ENCODE peak calls at places on chromosomes 7 and 10, in nine cellular contexts. R is OCI-LY7, A is mammary epithelial cell, G is IMR-90, W is GM23248, F is PC-3, L is MM.1S, V is mesenchymal stem cell, B is A549. T is an unnamed sample.

GRCh38 chr10:17353568-17353967 is 100.8 kb downstream of the ST8SIA6 start:
- DNase-seq in A (peak; percentile 79), R (no peak), L (no peak), V (no peak), B (no peak), G (peak; percentile 6), F (peak; percentile 81), W (peak; percentile 41), T (no peak)

GRCh38 chr10:27822286-27822685 is 76.7 kb upstream of the MKX start:
- DNase-seq in F (no peak), B (no peak), W (peak; percentile 53), L (no peak), G (peak; percentile 58), A (no peak), R (no peak), V (no peak), T (peak; percentile 74)

GRCh38 chr7:133611955-133612354 is 359.1 kb downstream of the EXOC4 start:
- DNase-seq in L (no peak), W (no peak), B (no peak), R (no peak), G (no peak), A (no peak), F (no peak), V (no peak), T (no peak)

GRCh38 chr7:35495377-35495776 is 199.6 kb downstream of the HERPUD2 start:
- DNase-seq in A (no peak), R (no peak), B (no peak), W (no peak), G (no peak), L (no peak), F (no peak), V (no peak), T (no peak)

GRCh38 chr10:79088176-79088575 is 19.4 kb downstream of the ZMIZ1 start:
- DNase-seq in B (no peak), W (no peak), R (no peak), V (no peak), A (peak; percentile 73), F (no peak), L (no peak), G (no peak), T (no peak)

GRCh38 chr10:89738551-89739209 is 37.3 kb downstream of the KIF20B start:
- DNase-seq in B (no peak), R (peak; percentile 12), L (peak; percentile 65), W (no peak), A (no peak), F (no peak), G (no peak), V (no peak), T (no peak)

GRCh38 chr7:39357648-39358047 is 208.6 kb upstream of the YAE1 start:
- DNase-seq in V (no peak), B (peak; percentile 3), W (no peak), R (peak; percentile 5), G (no peak), A (no peak), F (no peak), L (no peak), T (no peak)

GRCh38 chr10:67666416-67667043 is 29.5 kb downstream of the CTNNA3 start:
- DNase-seq in F (peak; percentile 84), G (peak; percentile 30), W (peak; percentile 48), L (peak; percentile 44), B (peak; percentile 72), V (peak; percentile 24), R (peak; percentile 50), A (peak; percentile 6), T (peak; percentile 53)

GRCh38 chr10:71268751-71269150 is 50.3 kb upstream of the SLC29A3 start:
- DNase-seq in W (peak; percentile 77), L (no peak), V (no peak), A (no peak), G (peak; percentile 44), R (no peak), F (no peak), B (no peak), T (peak; percentile 46)

GRCh38 chr10:71766717-71767419 is 6.5 kb downstream of the VSIR start:
- DNase-seq in V (peak; percentile 86), F (peak; percentile 89), B (peak; percentile 98), W (peak; percentile 96), L (no peak), A (peak; percentile 89), G (peak; percentile 95), R (no peak), T (peak; percentile 98)

GRCh38 chr10:69014171-69014570 is 25.6 kb downstream of the KIFBP start:
- DNase-seq in V (peak; percentile 19), G (peak; percentile 66), F (no peak), W (peak; percentile 39), B (no peak), L (no peak), A (peak; percentile 21), R (no peak), T (no peak)

GRCh38 chr7:617614-618538 is 98.2 kb upstream of the PDGFA start:
- DNase-seq in R (no peak), W (no peak), A (no peak), V (no peak), B (no peak), G (no peak), L (no peak), F (no peak), T (no peak)

GRCh38 chr7:131110294-131111080 is 217.2 kb upstream of the MKLN1 start:
- DNase-seq in A (peak; percentile 26), R (no peak), V (peak; percentile 49), W (peak; percentile 77), G (peak; percentile 34), L (peak; percentile 40), F (peak; percentile 27), B (peak; percentile 73), T (peak; percentile 36)

GRCh38 chr10:29805134-29805691 is 170.4 kb upstream of the SVIL start:
- DNase-seq in A (no peak), B (no peak), F (no peak), V (no peak), W (no peak), R (no peak), L (no peak), G (no peak), T (no peak)

GRCh38 chr7:14902589-14902963 is at the start of gene DGKB:
- DNase-seq in R (no peak), L (no peak), W (peak; percentile 69), B (no peak), V (peak; percentile 44), G (peak; percentile 3), A (no peak), F (no peak), T (peak; percentile 24)

GRCh38 chr7:130278892-130279690 is 12.4 kb downstream of the CPA2 start:
- DNase-seq in F (peak; percentile 78), R (no peak), G (peak; percentile 94), B (no peak), V (peak; percentile 49), W (peak; percentile 78), A (peak; percentile 27), L (no peak), T (peak; percentile 90)

GRCh38 chr10:47383254-47384147 is 592 bp downstream of the ZNF488 start:
- DNase-seq in L (no peak), B (no peak), W (no peak), G (no peak), V (peak; percentile 9), R (peak; percentile 25), A (no peak), F (no peak), T (no peak)

GRCh38 chr7:157425137-157425731 is 88.4 kb downstream of the DNAJB6 start:
- DNase-seq in L (no peak), F (no peak), B (no peak), R (no peak), A (no peak), G (no peak), W (no peak), V (no peak), T (no peak)

GRCh38 chr10:4835494-4835918 is 9.5 kb downstream of the AKR1E2 start:
- DNase-seq in A (no peak), L (no peak), F (no peak), R (no peak), W (no peak), B (no peak), V (no peak), G (no peak), T (no peak)

GRCh38 chr7:97004931-97005763 is at the start of gene DLX6:
- DNase-seq in A (peak; percentile 42), L (peak; percentile 96), F (no peak), R (no peak), B (peak; percentile 84), V (no peak), G (peak; percentile 14), W (peak; percentile 21), T (peak; percentile 47)

DNA sequence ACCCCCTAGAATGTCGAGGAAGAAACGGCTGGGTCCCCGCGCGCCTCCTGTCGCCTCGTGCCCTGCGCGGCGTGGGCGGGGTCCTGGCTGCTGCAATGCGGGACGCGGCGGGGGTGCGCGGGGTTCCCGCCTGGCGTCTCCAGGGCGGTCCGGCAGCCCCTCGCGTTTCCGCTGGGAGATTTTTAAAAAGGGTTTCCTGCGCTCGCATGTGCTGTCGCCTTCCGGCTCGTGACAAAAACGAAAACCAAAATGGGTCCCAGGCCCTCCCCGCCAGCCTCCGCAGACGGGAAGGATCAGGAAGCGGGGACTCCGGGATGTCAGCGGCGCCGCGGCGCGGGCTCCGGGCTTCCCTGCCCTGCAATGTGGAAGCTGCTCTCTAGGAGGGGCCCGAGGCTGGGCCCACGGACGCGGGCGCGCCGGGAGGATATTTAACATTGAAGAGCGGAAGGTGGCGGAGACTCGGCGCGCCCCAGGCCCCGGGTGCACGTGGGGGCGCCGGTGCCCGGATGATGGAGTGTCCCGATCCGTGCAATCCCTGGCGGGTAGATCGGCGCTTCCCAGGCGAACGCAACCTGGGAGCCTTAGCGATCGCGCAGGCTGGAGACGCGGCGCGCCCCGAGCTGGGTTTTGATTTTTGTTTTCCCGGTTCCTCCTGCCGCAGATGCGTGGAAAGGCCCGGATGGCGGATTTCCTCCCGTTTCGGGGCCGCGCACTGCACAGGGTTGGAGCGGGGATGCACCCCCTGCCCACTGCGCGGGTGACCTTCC is 1.0 kb downstream of the PFKP start:
- DNase-seq in F (peak; percentile 29), G (peak; percentile 54), A (peak; percentile 42), V (peak; percentile 80), W (peak; percentile 80), L (no peak), R (peak; percentile 76), B (peak; percentile 60), T (peak; percentile 63)
- H3K4me2 ChIP-seq in F (peak overlapping the region; percentile 82), G (peak overlapping the region; percentile 82), A (peak overlapping the region; percentile 80), V (peak overlapping the region; percentile 94), W (peak overlapping the region; percentile 77), L (no peak overlapping the region), R (peak overlapping the region; percentile 84), B (peak overlapping the region; percentile 94), T (peak overlapping the region; percentile 72)

GRCh38 chr10:97490592-97490991 is 7.6 kb downstream of the MMS19 start:
- DNase-seq in G (no peak), A (no peak), V (no peak), R (no peak), L (no peak), B (no peak), F (no peak), W (peak; percentile 21), T (no peak)
- H3K4me2 ChIP-seq in G (no peak overlapping the region), A (no peak overlapping the region), V (no peak overlapping the region), R (no peak overlapping the region), L (no peak overlapping the region), B (no peak overlapping the region), F (no peak overlapping the region), W (peak overlapping the region; percentile 22), T (no peak overlapping the region)

GRCh38 chr7:47405921-47406765 is 175.8 kb downstream of the TNS3 start:
- DNase-seq in F (no peak), B (peak; percentile 49), W (peak; percentile 14), L (no peak), R (no peak), V (peak; percentile 50), A (peak; percentile 75), G (peak; percentile 41), T (peak; percentile 56)
- H3K4me2 ChIP-seq in F (no peak overlapping the region), B (peak overlapping the region; percentile 57), W (no peak overlapping the region), L (no peak overlapping the region), R (no peak overlapping the region), V (no peak overlapping the region), A (peak overlapping the region; percentile 61), G (no peak overlapping the region), T (no peak overlapping the region)

GRCh38 chr7:6015917-6016652 is 7.0 kb downstream of the AIMP2 start:
- DNase-seq in F (no peak), V (peak; percentile 74), G (peak; percentile 95), B (no peak), W (peak; percentile 96), A (peak; percentile 9), L (no peak), R (peak; percentile 51), T (peak; percentile 99)
- H3K4me2 ChIP-seq in F (no peak overlapping the region), V (no peak overlapping the region), G (peak overlapping the region; percentile 27), B (peak overlapping the region; percentile 22), W (peak overlapping the region; percentile 61), A (no peak overlapping the region), L (no peak overlapping the region), R (no peak overlapping the region), T (peak overlapping the region; percentile 47)